ENCODE peak calls at places on chromosome 11, in four cellular contexts. E, H, W and Z are unnamed samples.

GRCh38 chr11:102788334-102789035 is 8.1 kb upstream of the MMP10 start:
- DNase-seq in E (no peak), H (no peak), W (no peak), Z (no peak)

GRCh38 chr11:45410391-45411215 is 124.5 kb upstream of the SYT13 start:
- DNase-seq in E (no peak), H (no peak), W (no peak), Z (no peak)

GRCh38 chr11:11313426-11313825 is 39.6 kb downstream of the CSNK2A3 start:
- DNase-seq in E (no peak), H (no peak), W (peak; percentile 67), Z (no peak)

GRCh38 chr11:2699185-2699530 is 636 bp downstream of the KCNQ1OT1 start:
- DNase-seq in E (no peak), H (no peak), W (peak; percentile 8), Z (peak; percentile 47)

GRCh38 chr11:101723371-101723770 is 139.6 kb upstream of the TRPC6 start:
- DNase-seq in E (no peak), H (no peak), W (no peak), Z (no peak)

GRCh38 chr11:102186836-102187235 is 76.6 kb downstream of the YAP1 start:
- DNase-seq in E (no peak), H (no peak), W (no peak), Z (no peak)

GRCh38 chr11:16252373-16252772 is 104.0 kb downstream of the SOX6 start:
- DNase-seq in E (no peak), H (no peak), W (no peak), Z (peak; percentile 20)

GRCh38 chr11:60367009-60367408 is 11.3 kb upstream of the MS4A7 start:
- DNase-seq in E (peak; percentile 47), H (peak; percentile 81), W (no peak), Z (no peak)

GRCh38 chr11:65911682-65912568 is 6.9 kb downstream of the C11orf68 start:
- DNase-seq in E (no peak), H (no peak), W (no peak), Z (peak; percentile 61)

GRCh38 chr11:87031433-87032170 is 6.1 kb upstream of the TMEM135 start:
- DNase-seq in E (no peak), H (no peak), W (no peak), Z (no peak)

GRCh38 chr11:63882555-63883242 is 34.3 kb downstream of the RCOR2 start:
- DNase-seq in E (no peak), H (no peak), W (peak; percentile 97), Z (no peak)

GRCh38 chr11:111870113-111870512 is 1.3 kb downstream of the ALG9 start:
- DNase-seq in E (no peak), H (no peak), W (no peak), Z (no peak)

GRCh38 chr11:62421996-62422395 is 3.2 kb downstream of the SCGB1A1 start:
- DNase-seq in E (no peak), H (no peak), W (no peak), Z (no peak)

GRCh38 chr11:124421043-124421442 is 3.6 kb downstream of the OR8B4 start:
- DNase-seq in E (no peak), H (no peak), W (no peak), Z (no peak)

GRCh38 chr11:34262601-34263081 is 95.2 kb downstream of the ABTB2 start:
- DNase-seq in E (no peak), H (no peak), W (no peak), Z (no peak)

GRCh38 chr11:133162228-133162627 is 370.1 kb downstream of the OPCML start:
- DNase-seq in E (no peak), H (no peak), W (no peak), Z (no peak)

GRCh38 chr11:120217941-120218694 is 7.3 kb downstream of the OAF start:
- DNase-seq in E (no peak), H (no peak), W (no peak), Z (no peak)

GRCh38 chr11:130390071-130390758 is 38.2 kb downstream of the ADAMTS8 start:
- DNase-seq in E (no peak), H (no peak), W (no peak), Z (no peak)

GRCh38 chr11:59197990-59198389 is 14.7 kb downstream of the MPEG1 start:
- DNase-seq in E (no peak), H (no peak), W (no peak), Z (no peak)

GRCh38 chr11:86678823-86679222 is 6.4 kb upstream of the ME3 start:
- DNase-seq in E (no peak), H (no peak), W (no peak), Z (no peak)

GRCh38 chr11:92826136-92826535 is 143.3 kb upstream of the MTNR1B start:
- DNase-seq in E (no peak), H (no peak), W (no peak), Z (no peak)

GRCh38 chr11:94175545-94175944 is 46.9 kb downstream of the PANX1 start:
- DNase-seq in E (no peak), H (no peak), W (no peak), Z (no peak)

GRCh38 chr11:134566311-134566710 is 154.3 kb upstream of the B3GAT1 start:
- DNase-seq in E (no peak), H (no peak), W (no peak), Z (no peak)

DNA sequence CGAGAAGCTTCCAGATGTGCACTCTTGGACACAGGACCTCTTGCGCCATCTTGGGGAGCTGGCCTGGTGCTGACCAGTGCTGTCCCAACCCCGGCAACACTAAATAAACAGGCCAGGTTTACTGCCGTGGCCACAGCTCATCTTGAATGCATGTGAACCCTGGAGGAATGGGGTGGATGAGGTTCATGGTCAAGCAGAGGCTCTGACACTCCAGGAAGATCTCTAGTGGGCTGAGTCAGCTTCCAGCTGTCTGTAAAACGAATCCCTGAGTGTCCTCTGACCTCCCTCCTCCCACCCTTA is 51.8 kb downstream of the ALX4 start:
- DNase-seq in E (no peak), H (no peak), W (no peak), Z (no peak)
- TF ChIP-seq SPI1 in E (no peak), H (no peak), W (no peak), Z (no peak)

GRCh38 chr11:113384551-113384950 is 3.0 kb upstream of the ANKK1 start:
- DNase-seq in E (no peak), H (no peak), W (no peak), Z (no peak)
- TF ChIP-seq SPI1 in E (no peak), H (no peak), W (no peak), Z (no peak)

GRCh38 chr11:88266157-88266556 is 71.4 kb downstream of the CTSC start:
- DNase-seq in E (no peak), H (no peak), W (no peak), Z (no peak)
- TF ChIP-seq SPI1 in E (no peak), H (no peak), W (no peak), Z (no peak)

DNA sequence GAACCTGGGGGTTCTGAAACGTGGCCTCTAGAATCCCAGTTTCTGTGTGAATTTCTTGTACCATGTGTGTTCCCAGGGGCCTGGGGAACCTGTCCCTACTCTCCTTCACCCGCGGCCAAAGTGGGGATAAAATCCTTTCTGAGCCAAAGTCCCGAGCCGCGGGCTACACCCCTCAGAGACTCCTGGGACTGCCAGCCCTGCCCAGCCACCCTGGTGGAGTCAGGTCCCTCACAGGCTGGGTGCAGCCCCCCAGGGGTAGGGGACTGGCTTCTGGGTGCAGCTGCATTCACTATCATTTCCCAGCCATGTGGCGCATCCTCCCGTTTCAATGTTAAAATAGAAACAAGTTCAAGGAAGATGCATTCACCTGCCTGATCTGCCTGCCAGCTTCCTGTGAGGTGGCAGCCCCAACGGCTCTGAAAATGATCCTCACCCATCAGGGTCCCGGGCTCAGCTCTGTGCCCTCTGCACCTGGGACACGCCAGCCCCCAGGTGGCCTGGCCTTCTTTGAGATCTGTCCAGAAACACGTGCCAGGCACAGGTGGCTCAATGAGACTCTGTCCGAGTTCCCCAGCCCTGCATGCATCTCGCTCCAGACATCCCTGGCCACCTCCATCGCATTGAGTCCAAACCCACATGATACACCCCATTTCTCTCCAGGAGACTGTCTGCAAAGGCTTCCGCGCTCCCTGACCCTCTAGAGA is 338.8 kb downstream of the CTTN start:
- DNase-seq in E (no peak), H (no peak), W (no peak), Z (no peak)
- TF ChIP-seq SPI1 in E (no peak), H (no peak), W (no peak), Z (no peak)

GRCh38 chr11:40029406-40029805 is 1430.0 kb downstream of the LRRC4C start:
- DNase-seq in E (no peak), H (no peak), W (no peak), Z (no peak)
- TF ChIP-seq SPI1 in E (no peak), H (no peak), W (no peak), Z (no peak)

GRCh38 chr11:121482231-121483129 is 29.7 kb upstream of the SORL1-AS1 start:
- DNase-seq in E (no peak), H (peak; percentile 93), W (peak; percentile 81), Z (no peak)
- TF ChIP-seq SPI1 in E (peak; percentile 64), H (peak; percentile 20), W (no peak), Z (no peak)

GRCh38 chr11:69583068-69583467 is 57.9 kb upstream of the CCND1 start:
- DNase-seq in E (no peak), H (no peak), W (no peak), Z (no peak)

GRCh38 chr11:69578167-69578566 is 62.8 kb upstream of the CCND1 start:
- DNase-seq in E (no peak), H (peak; percentile 17), W (no peak), Z (no peak)

GRCh38 chr11:69584160-69584559 is 56.8 kb upstream of the CCND1 start:
- DNase-seq in E (no peak), H (no peak), W (no peak), Z (no peak)

GRCh38 chr11:69576069-69576782 is 64.7 kb upstream of the CCND1 start:
- DNase-seq in E (no peak), H (no peak), W (peak; percentile 84), Z (no peak)

GRCh38 chr11:69580529-69580928 is 60.4 kb upstream of the CCND1 start:
- DNase-seq in E (no peak), H (no peak), W (no peak), Z (no peak)
- TF ChIP-seq SPI1 in E (no peak), H (no peak), W (no peak), Z (no peak)

GRCh38 chr11:75492181-75492820 is 33.4 kb downstream of the GDPD5 start:
- DNase-seq in E (peak; percentile 50), H (no peak), W (peak; percentile 60), Z (peak; percentile 30)
- TF ChIP-seq SPI1 in E (peak; percentile 82), H (peak; percentile 84), W (peak; percentile 83), Z (peak; percentile 90)

GRCh38 chr11:81963018-81963417 is 770.6 kb downstream of the FAM181B start:
- DNase-seq in E (no peak), H (no peak), W (no peak), Z (peak; percentile 6)
- TF ChIP-seq SPI1 in E (no peak), H (no peak), W (no peak), Z (no peak)